ENCODE peak calls at places on chromosomes 2 and 18, in nine cellular contexts. U is transverse colon; A is caudate nucleus; B is glutamatergic neuron; S is nucleus accumbens; J is CD8-positive, alpha-beta memory T cell; C is mammary epithelial cell; V is activated T-helper 1 cell treated with Interleukin-2 at 50 U/mL for 16 hours; X is CD4-positive, CD25-positive, alpha-beta regulatory T cell. D is an unnamed sample.

GRCh38 chr2:204108301-204108700 is 171.7 kb downstream of the ICOS start:
- DNase-seq in U (no peak), A (no peak), B (no peak), S (no peak), J (peak), C (no peak), V (peak), X (peak), D (no peak)

GRCh38 chr2:47225061-47225783 is 70.1 kb upstream of the STPG4 start:
- DNase-seq in U (peak), A (no peak), B (peak), S (no peak), J (no peak), C (peak), V (no peak), X (no peak), D (peak)

GRCh38 chr2:229980440-229981184 is 58.3 kb downstream of the FBXO36 start:
- DNase-seq in U (peak), A (no peak), B (no peak), S (no peak), J (no peak), C (peak), V (no peak), X (no peak), D (no peak)

GRCh38 chr2:30255466-30256408 is 24.4 kb downstream of the LBH start:
- DNase-seq in U (no peak), A (no peak), B (no peak), S (no peak), J (no peak), C (no peak), V (no peak), X (no peak), D (no peak)

GRCh38 chr2:191292869-191293268 is 47.7 kb downstream of the MYO1B start:
- DNase-seq in U (no peak), A (no peak), B (no peak), S (no peak), J (no peak), C (no peak), V (no peak), X (no peak), D (no peak)

GRCh38 chr2:59988337-59988736 is 565.1 kb downstream of the BCL11A start:
- DNase-seq in U (no peak), A (no peak), B (no peak), S (no peak), J (no peak), C (no peak), V (no peak), X (no peak), D (no peak)

GRCh38 chr2:101841679-101842327 is 144.3 kb downstream of the MAP4K4 start:
- DNase-seq in U (no peak), A (no peak), B (no peak), S (no peak), J (no peak), C (no peak), V (no peak), X (no peak), D (no peak)

GRCh38 chr2:227860116-227860724 is 11.2 kb upstream of the DAW1 start:
- DNase-seq in U (no peak), A (peak), B (no peak), S (peak), J (no peak), C (no peak), V (no peak), X (no peak), D (no peak)

GRCh38 chr2:215374642-215375466 is 61.0 kb downstream of the FN1 start:
- DNase-seq in U (no peak), A (no peak), B (no peak), S (no peak), J (no peak), C (no peak), V (no peak), X (no peak), D (no peak)

GRCh38 chr2:134167015-134167414 is 86.9 kb upstream of the MGAT5 start:
- DNase-seq in U (no peak), A (no peak), B (no peak), S (no peak), J (no peak), C (peak), V (no peak), X (no peak), D (no peak)

GRCh38 chr2:101952551-101952950 is 39.2 kb upstream of the IL1R2 start:
- DNase-seq in U (no peak), A (no peak), B (no peak), S (no peak), J (no peak), C (peak), V (no peak), X (no peak), D (no peak)

GRCh38 chr2:37671013-37671815 is at the start of gene CDC42EP3:
- DNase-seq in U (peak), A (no peak), B (peak), S (no peak), J (peak), C (peak), V (peak), X (peak), D (no peak)

GRCh38 chr2:175605989-175606841 is 395.9 kb downstream of the LNPK start:
- DNase-seq in U (no peak), A (no peak), B (no peak), S (no peak), J (no peak), C (no peak), V (no peak), X (no peak), D (no peak)

GRCh38 chr2:85216051-85216431 is 82.8 kb downstream of the TCF7L1 start:
- DNase-seq in U (no peak), A (peak), B (no peak), S (peak), J (no peak), C (no peak), V (no peak), X (no peak), D (no peak)

GRCh38 chr18:59616501-59616900 is 80.7 kb downstream of the CCBE1 start:
- DNase-seq in U (no peak), A (no peak), B (no peak), S (no peak), J (no peak), C (peak), V (no peak), X (no peak), D (no peak)

D was measured in HS-27A.